ENCODE peak calls at places on chromosome X, in six cellular contexts. V, P, T, F, U and S are unnamed samples.

GRCh38 chrX:42818151-42818921 is 40.4 kb upstream of the PPP1R2C start:
- DNase-seq in V (no peak), P (no peak), T (no peak), F (no peak), U (no peak), S (no peak)

GRCh38 chrX:137194164-137194563 is 160.4 kb upstream of the GPR101 start:
- DNase-seq in V (no peak), P (peak; percentile 5), T (peak; percentile 72), F (no peak), U (peak; percentile 17), S (peak; percentile 54)

GRCh38 chrX:139204903-139205667 is 325.5 kb upstream of the F9 start:
- DNase-seq in V (peak; percentile 46), P (peak; percentile 15), T (peak; percentile 58), F (no peak), U (peak; percentile 24), S (no peak)

GRCh38 chrX:53831662-53832635 is 145.4 kb upstream of the HUWE1 start:
- DNase-seq in V (no peak), P (peak; percentile 40), T (peak; percentile 81), F (no peak), U (peak; percentile 29), S (peak; percentile 42)

GRCh38 chrX:106752101-106752678 is 25.7 kb downstream of the RNF128 start:
- DNase-seq in V (no peak), P (no peak), T (peak; percentile 23), F (no peak), U (no peak), S (no peak)

GRCh38 chrX:137568741-137569469 is 3.0 kb downstream of the ZIC3 start:
- DNase-seq in V (no peak), P (no peak), T (no peak), F (no peak), U (no peak), S (no peak)

GRCh38 chrX:21975827-21976226 is 35.3 kb downstream of the SMS start:
- DNase-seq in V (no peak), P (no peak), T (peak; percentile 66), F (no peak), U (no peak), S (peak; percentile 34)

GRCh38 chrX:42704454-42704853 is 73.5 kb downstream of the PPP1R2C start:
- DNase-seq in V (no peak), P (no peak), T (no peak), F (no peak), U (no peak), S (no peak)

GRCh38 chrX:111869639-111870034 is 6.3 kb upstream of the TRPC5OS start:
- DNase-seq in V (no peak), P (peak; percentile 5), T (peak; percentile 59), F (no peak), U (peak; percentile 24), S (peak; percentile 87)

GRCh38 chrX:66902081-66902480 is 263.2 kb upstream of the EDA2R start:
- DNase-seq in V (no peak), P (no peak), T (no peak), F (no peak), U (no peak), S (no peak)

GRCh38 chrX:70026112-70026850 is 23.5 kb downstream of the AWAT2 start:
- DNase-seq in V (no peak), P (no peak), T (no peak), F (no peak), U (no peak), S (no peak)

GRCh38 chrX:119887721-119888425 is 7.8 kb upstream of the AKAP14 start:
- DNase-seq in V (peak; percentile 80), P (peak; percentile 78), T (peak; percentile 81), F (peak; percentile 65), U (peak; percentile 77), S (peak; percentile 90)

GRCh38 chrX:124373348-124373747 is 27.0 kb downstream of the SH2D1A start:
- DNase-seq in V (no peak), P (no peak), T (no peak), F (no peak), U (no peak), S (no peak)

GRCh38 chrX:283115-283845 is 2.1 kb downstream of the PLCXD1 start:
- DNase-seq in V (peak; percentile 93), P (peak; percentile 95), T (peak; percentile 76), F (peak; percentile 88), U (peak; percentile 93), S (peak; percentile 92)

GRCh38 chrX:46630141-46630540 is 56.6 kb downstream of the CHST7 start:
- DNase-seq in V (no peak), P (no peak), T (no peak), F (no peak), U (no peak), S (no peak)

GRCh38 chrX:107701493-107702121 is 73.3 kb downstream of the PRPS1 start:
- DNase-seq in V (no peak), P (no peak), T (no peak), F (no peak), U (no peak), S (peak; percentile 63)

GRCh38 chrX:74521961-74522833 is 92.2 kb downstream of the RLIM start:
- DNase-seq in V (no peak), P (no peak), T (no peak), F (peak; percentile 36), U (no peak), S (no peak)

GRCh38 chrX:132795211-132795610 is 163.2 kb downstream of the HS6ST2 start:
- DNase-seq in V (no peak), P (no peak), T (no peak), F (no peak), U (no peak), S (no peak)

GRCh38 chrX:100926453-100926852 is 2.3 kb downstream of the XKRX start:
- DNase-seq in V (no peak), P (no peak), T (no peak), F (no peak), U (no peak), S (no peak)

GRCh38 chrX:50456712-50457484 is 13.7 kb downstream of the DGKK start:
- DNase-seq in V (no peak), P (no peak), T (no peak), F (no peak), U (no peak), S (no peak)

GRCh38 chrX:134718329-134719317 is 60.4 kb upstream of the PLAC1 start:
- DNase-seq in V (peak; percentile 49), P (peak; percentile 80), T (peak; percentile 96), F (peak; percentile 45), U (no peak), S (peak; percentile 83)

DNA sequence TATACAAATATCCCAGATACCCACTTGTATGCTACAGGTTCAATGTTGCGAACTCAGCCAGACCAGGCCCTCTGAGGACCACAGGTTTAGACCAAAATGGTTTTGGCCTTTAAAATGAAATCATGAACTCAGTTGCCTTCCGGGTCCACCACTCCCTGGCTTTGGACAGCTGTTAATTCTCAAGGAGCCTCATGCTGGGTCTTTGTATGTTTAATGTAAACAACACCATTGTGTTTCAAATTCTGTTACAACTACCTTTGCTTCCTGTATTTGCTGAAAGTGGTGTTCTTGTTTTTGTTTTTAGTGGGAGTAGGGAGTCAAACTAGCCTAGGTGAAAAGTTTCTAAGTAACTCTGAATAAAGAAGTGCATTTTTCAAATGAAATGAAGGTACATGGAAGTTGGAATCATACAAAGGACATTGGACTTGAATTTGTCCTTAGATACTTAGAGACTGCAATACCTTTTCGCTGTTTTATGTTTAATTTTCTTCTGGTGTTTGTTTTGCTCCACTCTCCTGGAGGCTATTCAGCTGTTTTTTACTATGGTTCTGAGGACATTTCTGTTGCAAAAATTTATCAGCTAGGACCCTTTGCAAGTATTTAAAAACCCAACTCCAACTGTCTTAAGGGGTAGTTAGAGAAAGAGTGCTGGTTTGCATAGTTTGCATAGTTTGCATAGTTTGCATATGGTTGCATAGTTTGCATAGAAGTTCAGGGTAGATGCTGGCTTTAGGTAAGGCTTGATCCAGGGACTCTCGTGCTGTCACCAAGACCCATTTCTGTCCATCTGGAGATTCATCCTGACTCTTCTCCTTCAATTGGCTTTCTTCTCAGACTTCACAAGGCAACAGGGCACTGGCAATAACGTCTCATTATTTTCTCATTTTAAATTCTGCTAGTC is 70.1 kb downstream of the MID1IP1 start:
- DNase-seq in V (no peak), P (no peak), T (no peak), F (no peak), U (no peak), S (no peak)
- H3K4me3 ChIP-seq in V (no peak overlapping the region), P (no peak overlapping the region), T (peak overlapping the region; percentile 55), F (no peak overlapping the region), U (no peak overlapping the region), S (no peak overlapping the region)

GRCh38 chrX:40173662-40174593 is 76.2 kb upstream of the BCOR start:
- DNase-seq in V (peak; percentile 76), P (no peak), T (peak; percentile 70), F (peak; percentile 51), U (peak; percentile 52), S (peak; percentile 56)

GRCh38 chrX:40171513-40172168 is 73.9 kb upstream of the BCOR start:
- DNase-seq in V (no peak), P (no peak), T (peak; percentile 36), F (peak; percentile 35), U (peak; percentile 27), S (no peak)

GRCh38 chrX:40172169-40172979 is 74.6 kb upstream of the BCOR start:
- DNase-seq in V (peak; percentile 80), P (no peak), T (peak; percentile 49), F (peak; percentile 70), U (peak; percentile 69), S (no peak)

GRCh38 chrX:40174594-40175415 is 77.0 kb upstream of the BCOR start:
- DNase-seq in V (peak; percentile 64), P (no peak), T (peak; percentile 52), F (peak; percentile 63), U (peak; percentile 48), S (peak; percentile 61)

DNA sequence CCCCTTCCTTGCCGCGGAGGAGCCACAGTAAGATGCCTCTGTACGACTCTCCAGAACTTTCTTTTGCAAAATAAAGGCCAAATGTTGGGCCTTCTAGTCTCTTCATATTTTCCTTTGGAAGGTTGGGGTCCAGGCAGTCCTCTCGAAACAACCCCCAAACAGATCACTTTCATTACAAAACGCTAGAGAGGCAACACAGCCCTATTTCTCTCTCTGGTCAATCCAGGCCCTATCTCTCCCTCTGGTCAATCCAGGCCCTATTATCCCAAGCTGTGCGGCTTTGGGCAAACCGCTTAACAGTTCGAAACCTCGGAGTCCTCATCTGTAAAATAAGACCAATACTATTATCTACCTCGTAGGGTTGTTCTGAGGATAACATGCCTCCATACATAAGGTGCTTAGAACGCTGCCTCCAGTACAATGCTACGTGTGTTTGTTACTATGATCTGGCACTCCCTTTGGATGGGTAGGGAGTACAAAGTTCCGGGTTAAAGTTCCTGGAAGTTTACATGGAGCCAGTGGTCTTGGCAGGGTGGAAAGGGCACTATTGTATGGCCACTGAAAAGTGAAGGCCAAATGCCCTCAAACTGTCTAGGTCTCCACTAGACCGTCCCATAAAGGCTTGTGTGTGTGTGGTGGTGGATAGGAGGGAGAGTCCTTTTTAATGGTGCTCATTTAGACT is 75.4 kb upstream of the BCOR start:
- DNase-seq in V (no peak), P (no peak), T (no peak), F (no peak), U (peak; percentile 32), S (no peak)
- H3K4me3 ChIP-seq in V (peak overlapping the region; percentile 56), P (no peak overlapping the region), T (peak overlapping the region; percentile 67), F (peak overlapping the region; percentile 52), U (peak overlapping the region; percentile 21), S (no peak overlapping the region)

DNA sequence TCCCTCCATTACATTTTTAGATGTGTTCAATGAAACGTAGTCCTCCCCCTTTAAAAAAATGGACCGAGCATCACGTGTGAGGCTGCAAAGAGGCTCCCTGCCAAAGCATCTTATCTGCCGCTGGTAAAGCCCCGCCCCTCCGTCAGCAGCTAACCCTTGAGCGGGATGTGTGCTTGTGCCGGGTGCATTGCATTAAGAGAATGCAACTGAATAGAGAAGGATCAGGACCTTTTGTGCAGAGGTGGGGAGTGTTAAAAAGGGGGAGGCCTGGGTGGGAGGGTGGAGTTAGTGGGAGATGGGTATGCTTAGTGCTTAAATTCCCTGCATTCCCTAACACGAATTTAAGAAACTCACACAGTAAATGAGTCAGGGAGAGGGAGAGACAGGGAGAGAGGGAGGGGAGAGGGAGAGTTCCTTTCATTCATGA is 66.0 kb downstream of the TBL1X start:
- DNase-seq in V (peak; percentile 66), P (peak; percentile 76), T (peak; percentile 35), F (peak; percentile 80), U (peak; percentile 47), S (peak; percentile 86)
- H3K4me3 ChIP-seq in V (no peak overlapping the region), P (no peak overlapping the region), T (no peak overlapping the region), F (no peak overlapping the region), U (no peak overlapping the region), S (peak overlapping the region; percentile 28)

GRCh38 chrX:130524476-130525194 is 122.8 kb downstream of the RBMX2 start:
- DNase-seq in V (no peak), P (no peak), T (no peak), F (no peak), U (no peak), S (peak; percentile 3)
- H3K4me3 ChIP-seq in V (no peak overlapping the region), P (no peak overlapping the region), T (peak overlapping the region; percentile 67), F (peak overlapping the region; percentile 30), U (no peak overlapping the region), S (peak overlapping the region; percentile 55)